ENCODE peak calls at places on chromosomes 16 and 17, in ten cellular contexts. U is KBM-7; O is germinal center; N is ELR; G is AG20443; E is stimulated activated CD4-positive, alpha-beta T cell treated with anti-CD3 and anti-CD28 coated beads, Interleukin-15, amount 100 ng/mL, for 1 hour; M is astrocyte of the hippocampus; D is lower leg skin; J is MM.1S; I is activated T-helper 1 cell treated with Interleukin-2 at 50 U/mL for 16 hours. P is an unnamed sample.

GRCh38 chr16:35449663-35450062 is 1990.3 kb downstream of the TP53TG3F start:
- DNase-seq in U (no peak), O (no peak), N (no peak), G (no peak), E (no peak), M (no peak), D (no peak), J (no peak), I (no peak), P (no peak)

GRCh38 chr17:3687949-3688614 is 7.9 kb downstream of the P2RX5 start:
- DNase-seq in U (no peak), O (peak; percentile 60), N (no peak), G (peak; percentile 43), E (no peak), M (no peak), D (no peak), J (peak; percentile 3), I (no peak), P (no peak)

GRCh38 chr16:28298511-28298878 is 6.2 kb downstream of the SBK1 start:
- DNase-seq in U (no peak), O (no peak), N (no peak), G (no peak), E (no peak), M (no peak), D (no peak), J (no peak), I (no peak), P (no peak)

GRCh38 chr16:47644166-47644565 is 183.0 kb downstream of the PHKB start:
- DNase-seq in U (peak; percentile 12), O (no peak), N (peak; percentile 79), G (peak; percentile 47), E (no peak), M (peak; percentile 84), D (no peak), J (no peak), I (no peak), P (peak; percentile 42)

GRCh38 chr16:81405702-81406113 is 38.9 kb upstream of the CMIP start:
- DNase-seq in U (no peak), O (no peak), N (peak; percentile 98), G (peak; percentile 90), E (no peak), M (peak; percentile 97), D (no peak), J (no peak), I (no peak), P (no peak)

GRCh38 chr17:50052822-50053653 is 2.9 kb upstream of the ITGA3 start:
- DNase-seq in U (no peak), O (no peak), N (no peak), G (no peak), E (no peak), M (peak; percentile 35), D (no peak), J (no peak), I (no peak), P (no peak)

GRCh38 chr17:28841901-28842281 is 699 bp downstream of the FAM222B start:
- DNase-seq in U (no peak), O (peak; percentile 23), N (no peak), G (no peak), E (no peak), M (no peak), D (no peak), J (peak; percentile 7), I (no peak), P (no peak)

GRCh38 chr17:33109331-33110072 is 117.9 kb downstream of the SPACA3 start:
- DNase-seq in U (no peak), O (no peak), N (no peak), G (peak; percentile 52), E (no peak), M (no peak), D (no peak), J (no peak), I (no peak), P (no peak)

GRCh38 chr17:67563692-67564228 is 154.0 kb upstream of the NOL11 start:
- DNase-seq in U (no peak), O (no peak), N (no peak), G (no peak), E (no peak), M (no peak), D (no peak), J (no peak), I (no peak), P (no peak)

GRCh38 chr17:72477529-72477928 is 356.7 kb downstream of the SOX9 start:
- DNase-seq in U (no peak), O (no peak), N (no peak), G (no peak), E (no peak), M (no peak), D (no peak), J (no peak), I (no peak), P (no peak)